ENCODE peak calls at places on chromosome 15, in six cellular contexts. K, F, J, M, I and X are unnamed samples.

GRCh38 chr15:97235285-97235985 is 725.1 kb upstream of the ARRDC4 start:
- DNase-seq in K (peak), I (peak), J (peak), M (no peak), F (no peak), X (peak)

GRCh38 chr15:25742421-25743159 is 120.5 kb downstream of the ATP10A start:
- DNase-seq in M (no peak), I (no peak), F (no peak), K (no peak), J (no peak), X (no peak)

GRCh38 chr15:73022156-73022555 is 30.1 kb upstream of the NEO1 start:
- DNase-seq in M (no peak), F (no peak), K (no peak), J (peak), I (no peak), X (no peak)

GRCh38 chr15:42072141-42072685 is 22.1 kb downstream of the PLA2G4D start:
- DNase-seq in J (no peak), F (no peak), I (no peak), K (no peak), M (peak), X (no peak)

GRCh38 chr15:63073497-63074172 is 31.1 kb downstream of the TPM1 start:
- DNase-seq in J (peak), M (no peak), K (no peak), I (no peak), F (no peak), X (no peak)

GRCh38 chr15:85646538-85647091 is 148.1 kb downstream of the KLHL25 start:
- DNase-seq in I (no peak), F (no peak), J (peak), K (no peak), M (no peak), X (no peak)

GRCh38 chr15:38563723-38564519 is 693 bp downstream of the RASGRP1 start:
- DNase-seq in I (peak), J (peak), M (peak), K (peak), F (peak), X (peak)

GRCh38 chr15:45448066-45448510 is 69.7 kb upstream of the GATM start:
- DNase-seq in I (no peak), F (no peak), M (no peak), J (peak), K (no peak), X (no peak)

GRCh38 chr15:74540135-74540760 is 772 bp upstream of the ARID3B start:
- DNase-seq in F (no peak), J (peak), K (peak), M (no peak), I (no peak), X (no peak)

GRCh38 chr15:88982304-88982945 is 69.2 kb upstream of the MFGE8 start:
- DNase-seq in F (no peak), M (peak), I (no peak), J (peak), K (no peak), X (no peak)

GRCh38 chr15:76208786-76209424 is 102.4 kb downstream of the ETFA start:
- DNase-seq in F (no peak), I (no peak), M (no peak), K (no peak), J (no peak), X (no peak)

DNA sequence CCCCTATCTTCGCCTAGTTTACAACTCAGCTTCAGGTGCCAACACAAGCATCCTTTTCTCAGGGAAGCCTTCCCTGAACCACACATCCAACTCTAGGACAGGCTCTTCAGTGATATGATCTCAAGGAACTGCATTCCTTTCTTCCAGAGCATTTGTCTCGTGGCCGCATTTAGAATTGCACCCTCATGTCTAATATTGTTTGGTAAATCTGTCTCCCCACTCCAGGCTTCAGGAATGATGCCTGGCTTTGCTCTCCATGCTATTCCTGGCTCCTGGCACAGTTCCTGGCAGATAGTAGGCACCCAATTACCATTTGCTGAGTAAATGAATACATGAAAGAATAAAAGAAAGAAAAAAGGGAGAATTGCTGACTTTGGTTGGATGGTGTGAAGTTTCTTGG is 2.4 kb downstream of the CYP19A1 start:
- DNase-seq in I (no peak), M (no peak), F (no peak), K (no peak), J (peak), X (no peak)
- TF ChIP-seq CTCF in I (no peak), M (no peak), F (no peak), K (no peak), J (no peak), X (no peak)

GRCh38 chr15:67105065-67105951 is 39.9 kb downstream of the SMAD3 start:
- DNase-seq in M (peak), K (no peak), J (peak), I (no peak), F (no peak), X (no peak)
- TF ChIP-seq CTCF in M (peak), K (no peak), J (peak), I (no peak), F (no peak), X (no peak)

GRCh38 chr15:34969340-34970097 is at the start of gene AQR:
- DNase-seq in M (peak), F (peak), I (peak), J (peak), K (peak), X (peak)
- TF ChIP-seq CTCF in M (peak), F (peak), I (peak), J (peak), K (peak), X (peak)

GRCh38 chr15:59185725-59186124 is 20.9 kb upstream of the LDHAL6B start:
- DNase-seq in I (no peak), K (no peak), J (no peak), M (peak), F (no peak), X (no peak)
- TF ChIP-seq CTCF in I (no peak), K (no peak), J (peak), M (no peak), F (no peak), X (no peak)

DNA sequence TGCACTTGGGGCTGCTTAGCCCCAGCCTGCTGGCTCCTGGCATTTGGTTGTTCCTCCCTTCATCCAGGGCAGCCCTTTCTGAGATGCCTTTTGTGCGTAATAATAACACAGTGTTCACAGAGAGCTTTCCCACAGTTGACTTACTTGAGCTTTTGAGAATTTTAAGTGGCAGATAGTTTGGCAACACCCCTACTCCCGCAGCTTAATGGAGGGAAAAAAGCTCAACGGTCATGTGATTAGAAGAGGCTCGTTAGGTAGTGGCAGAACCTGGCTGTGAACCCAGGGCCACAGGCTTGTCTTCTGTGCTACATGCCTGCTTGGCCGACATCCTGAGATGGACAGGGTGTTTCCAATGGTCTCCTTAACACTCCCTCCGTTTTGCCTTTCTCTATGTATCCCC is 4.7 kb downstream of the KBTBD13 start:
- DNase-seq in M (no peak), F (no peak), I (no peak), K (no peak), J (no peak), X (no peak)
- TF ChIP-seq CTCF in M (no peak), F (no peak), I (no peak), K (no peak), J (no peak), X (no peak)

GRCh38 chr15:69926721-69927120 is 171.0 kb downstream of the TLE3 start:
- DNase-seq in M (no peak), I (no peak), F (no peak), J (no peak), K (no peak), X (no peak)

GRCh38 chr15:69929905-69930630 is 167.6 kb downstream of the TLE3 start:
- DNase-seq in I (no peak), K (no peak), F (no peak), M (no peak), J (no peak), X (no peak)

GRCh38 chr15:69921626-69922624 is 175.8 kb downstream of the TLE3 start:
- DNase-seq in M (no peak), F (no peak), J (no peak), K (no peak), I (no peak), X (no peak)

GRCh38 chr15:69924531-69924930 is 173.2 kb downstream of the TLE3 start:
- DNase-seq in J (no peak), I (no peak), F (no peak), M (no peak), K (no peak), X (no peak)

DNA sequence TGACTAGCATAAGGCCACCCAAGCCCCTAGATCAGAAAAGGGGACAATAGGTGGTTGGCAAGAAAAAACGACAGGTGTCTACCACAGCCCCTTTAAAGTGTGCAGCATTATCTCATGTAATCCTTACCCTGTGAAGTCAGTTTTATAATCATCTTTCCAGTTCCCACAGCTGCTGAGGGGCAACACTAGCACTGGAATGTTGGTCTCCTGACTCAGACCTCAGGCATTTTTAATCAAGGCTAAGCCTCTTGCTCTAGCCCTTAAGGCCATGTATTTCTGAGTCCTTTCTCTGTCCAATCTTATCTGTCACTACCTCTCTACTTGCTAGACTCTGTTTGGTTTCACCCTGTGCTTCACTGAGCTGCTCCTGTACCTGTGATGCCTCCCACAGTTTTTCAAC is 171.7 kb downstream of the TLE3 start:
- DNase-seq in K (no peak), J (peak), F (no peak), I (no peak), M (no peak), X (no peak)
- TF ChIP-seq CTCF in K (no peak), J (no peak), F (no peak), I (no peak), M (no peak), X (no peak)

DNA sequence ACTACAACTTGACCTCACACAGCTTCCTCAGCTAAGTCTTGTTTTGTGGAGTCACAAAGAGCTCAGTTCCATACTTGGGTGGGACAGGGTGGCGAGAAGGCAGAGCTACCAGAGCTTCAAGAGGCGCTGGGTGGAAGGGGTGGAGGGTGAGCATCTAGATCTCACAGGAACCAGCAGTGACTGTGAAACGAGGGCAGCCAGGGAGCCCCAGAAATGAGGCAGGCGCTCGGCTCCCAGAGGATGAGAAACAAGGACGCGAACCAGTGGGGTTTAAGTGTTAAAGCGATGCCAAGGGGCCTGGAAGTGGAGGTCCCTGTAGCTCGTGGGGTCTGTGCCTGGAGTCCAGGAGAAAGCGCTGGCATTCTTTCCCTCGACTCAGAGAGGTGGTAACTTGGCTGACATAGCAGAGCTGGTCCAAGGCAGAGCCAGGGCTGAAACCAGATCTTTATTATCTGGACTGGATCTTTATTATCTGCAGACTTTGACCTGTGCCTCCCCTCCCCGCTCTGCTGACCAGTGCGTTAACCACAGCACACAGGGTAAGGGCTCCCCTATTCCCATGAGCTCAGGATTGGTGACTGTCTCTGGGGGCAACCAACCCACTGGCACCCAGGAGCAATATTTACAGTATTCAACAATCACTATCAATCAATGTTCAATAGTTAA is 26.2 kb upstream of the TRPM1 start:
- DNase-seq in I (no peak), J (no peak), M (no peak), K (no peak), F (no peak), X (no peak)
- TF ChIP-seq CTCF in I (no peak), J (no peak), M (no peak), K (no peak), F (no peak), X (no peak)

GRCh38 chr15:40721716-40722115 is 26.7 kb downstream of the RAD51 start:
- DNase-seq in K (no peak), J (no peak), F (no peak), I (no peak), M (no peak), X (no peak)
- TF ChIP-seq CTCF in K (no peak), J (no peak), F (no peak), I (no peak), M (no peak), X (no peak)